ENCODE peak calls at places on chromosomes 6 and 20, in four cellular contexts. V is psoas muscle, S is cardiac muscle cell, J is fibroblast of lung. E is an unnamed sample. For H3K4me1, the result is how much of the 10 kb centered on the place peaks cover.

GRCh38 chr6:163806761-163807499 is 392.4 kb downstream of the QKI start:
- DNase-seq in V (no peak), S (no peak), J (peak), E (no peak)

GRCh38 chr6:135162678-135163439 is 18.2 kb upstream of the MYB start:
- DNase-seq in V (peak), S (peak), J (no peak), E (no peak)

GRCh38 chr20:1702855-1703254 is 45.3 kb upstream of the SIRPG start:
- DNase-seq in V (no peak), S (no peak), J (no peak), E (no peak)

GRCh38 chr6:158418501-158418900 is 106.2 kb downstream of the TULP4 start:
- DNase-seq in V (no peak), S (peak), J (peak), E (no peak)

GRCh38 chr20:32437391-32438074 is 79.4 kb downstream of the ASXL1 start:
- DNase-seq in V (no peak), S (no peak), J (no peak), E (no peak)

GRCh38 chr6:52548999-52549398 is 27.9 kb downstream of the TRAM2 start:
- DNase-seq in V (no peak), S (no peak), J (no peak), E (no peak)

GRCh38 chr6:45132683-45133294 is 195.3 kb upstream of the RUNX2 start:
- DNase-seq in V (no peak), S (no peak), J (no peak), E (no peak)

GRCh38 chr6:25218346-25218745 is 60.8 kb upstream of the CARMIL1 start:
- DNase-seq in V (no peak), S (no peak), J (no peak), E (no peak)

GRCh38 chr6:7402746-7403145 is 13.1 kb downstream of the RIOK1 start:
- DNase-seq in V (no peak), S (no peak), J (no peak), E (no peak)

DNA sequence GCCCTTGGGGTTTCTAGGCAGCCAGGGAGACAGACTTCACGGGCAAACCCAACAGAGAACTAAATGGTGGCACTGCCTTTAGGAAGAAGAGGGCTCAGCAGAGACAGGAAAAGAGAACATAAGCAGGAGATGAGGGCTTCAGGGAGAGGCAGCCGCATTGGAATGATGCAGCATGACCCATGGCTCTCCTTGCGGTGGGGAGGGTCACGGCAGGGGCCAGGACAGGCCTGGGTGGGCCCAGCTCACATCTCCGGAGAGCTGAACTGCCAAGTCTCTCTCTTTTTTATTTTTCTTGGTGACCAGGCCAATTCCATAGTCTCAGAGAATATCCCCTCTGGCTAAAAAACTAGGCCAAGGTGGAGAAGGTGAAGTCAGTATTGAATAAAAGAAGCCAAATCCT is 77.4 kb upstream of the TRAF3IP2 start:
- DNase-seq in V (no peak), S (no peak), J (peak), E (no peak)
- H3K4me1 ChIP-seq in V (under half), S (under half), J (under half), E (under half)

GRCh38 chr6:2884817-2885216 is 18.3 kb downstream of the SERPINB9 start:
- DNase-seq in V (no peak), S (no peak), J (no peak), E (no peak)

GRCh38 chr6:2885967-2886731 is 17.0 kb downstream of the SERPINB9 start:
- DNase-seq in V (no peak), S (no peak), J (no peak), E (no peak)

GRCh38 chr6:2881358-2881885 is 21.7 kb downstream of the SERPINB9 start:
- DNase-seq in V (no peak), S (no peak), J (no peak), E (no peak)

GRCh38 chr6:2877960-2878359 is 25.1 kb downstream of the SERPINB9 start:
- DNase-seq in V (no peak), S (no peak), J (no peak), E (no peak)

DNA sequence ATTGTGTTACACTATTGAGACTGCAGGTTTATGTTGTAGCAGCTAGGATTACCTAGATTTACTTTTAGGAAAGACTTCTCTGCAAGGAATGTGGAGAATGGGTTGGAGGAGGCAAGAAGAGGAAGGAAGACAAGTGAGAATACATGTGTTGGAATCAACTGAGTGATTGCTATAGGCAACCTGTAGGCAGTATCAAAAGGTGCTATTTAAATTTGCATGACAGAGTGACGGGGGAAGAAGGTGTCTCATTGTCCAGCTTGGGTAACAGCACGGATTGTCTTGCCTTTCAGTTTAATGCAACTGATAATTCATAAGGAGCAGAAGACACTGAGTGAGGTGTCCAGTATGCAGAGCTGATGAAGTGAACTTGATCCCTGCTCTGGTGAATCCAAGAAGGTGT is 19.4 kb downstream of the SERPINB9 start:
- DNase-seq in V (no peak), S (no peak), J (no peak), E (no peak)
- H3K4me3 ChIP-seq in V (no peak), S (no peak), J (no peak), E (no peak)

DNA sequence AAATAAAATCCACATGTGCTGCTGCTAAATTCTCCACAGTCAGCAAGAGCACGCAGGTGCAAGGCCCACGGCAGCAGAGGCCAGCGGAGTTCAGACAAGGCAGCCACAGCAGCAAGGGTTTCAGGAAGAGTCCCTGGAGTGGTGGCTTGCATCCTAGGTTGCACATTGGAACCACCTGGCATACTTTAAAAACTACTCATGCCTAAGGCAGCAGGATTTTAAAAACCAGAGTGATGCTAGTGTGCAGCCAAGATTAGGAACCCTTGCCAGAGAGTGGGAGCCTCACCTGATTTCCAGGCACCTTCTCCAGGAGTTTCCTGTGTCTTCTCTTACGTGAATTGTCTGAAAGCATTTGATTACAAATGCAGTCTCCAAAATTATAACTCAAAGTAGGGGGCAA is 104.0 kb upstream of the GPR6 start:
- DNase-seq in V (no peak), S (no peak), J (no peak), E (no peak)
- H3K4me1 ChIP-seq in V (under half), S (under half), J (under half), E (under half)

DNA sequence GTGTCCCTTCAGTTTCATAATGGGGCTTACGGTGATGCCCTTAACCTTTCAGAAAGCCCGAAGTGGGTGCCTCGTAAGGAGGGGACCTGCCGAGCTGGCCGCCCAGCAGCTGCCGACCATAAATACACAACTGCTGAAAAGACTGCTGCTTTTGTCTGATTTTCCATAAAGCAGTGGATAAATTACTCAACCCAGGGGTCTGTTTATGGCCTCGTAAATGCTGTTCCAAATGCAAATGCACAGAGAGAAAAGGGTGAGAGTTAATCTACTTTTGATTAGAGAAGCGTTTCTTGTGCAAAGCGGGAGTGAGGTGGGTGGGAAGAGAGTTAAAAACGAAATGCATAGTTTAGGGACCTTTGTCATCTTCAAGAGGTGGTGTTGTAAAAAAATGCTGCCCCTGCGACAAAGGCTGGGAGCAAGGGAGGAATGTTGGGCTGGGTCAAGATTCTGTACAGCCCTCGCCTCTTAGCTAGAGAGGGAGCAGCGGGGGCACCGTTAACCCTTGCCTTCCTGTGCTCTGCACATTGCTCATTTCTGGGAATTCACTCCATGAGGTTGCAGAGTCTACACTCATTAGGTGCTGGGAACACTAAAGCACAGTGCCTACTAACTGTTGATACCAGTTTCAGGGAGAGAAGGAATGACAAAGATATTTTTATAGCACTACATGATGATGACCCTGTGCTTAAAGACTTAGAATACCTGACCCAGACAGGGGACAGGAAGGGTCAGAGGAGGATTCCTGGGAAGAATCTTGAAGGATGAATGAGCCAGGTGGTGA is 111.9 kb upstream of the MTHFD1L start:
- DNase-seq in V (no peak), S (no peak), J (no peak), E (no peak)
- H3K4me3 ChIP-seq in V (no peak), S (no peak), J (no peak), E (no peak)

GRCh38 chr20:50289581-50289980 is 99.0 kb downstream of the CEBPB start:
- DNase-seq in V (no peak), S (no peak), J (no peak), E (no peak)

GRCh38 chr20:50292324-50293243 is 102.0 kb downstream of the CEBPB start:
- DNase-seq in V (peak), S (peak), J (peak), E (peak)

GRCh38 chr20:50291428-50292323 is 101.0 kb downstream of the CEBPB start:
- DNase-seq in V (peak), S (no peak), J (no peak), E (no peak)

GRCh38 chr20:50288128-50288623 is 97.5 kb downstream of the CEBPB start:
- DNase-seq in V (no peak), S (no peak), J (no peak), E (no peak)

GRCh38 chr20:50290815-50291214 is 100.2 kb downstream of the CEBPB start:
- DNase-seq in V (no peak), S (no peak), J (no peak), E (no peak)
- H3K4me1 ChIP-seq in V (under half), S (under half), J (under half), E (under half)

E was measured in lower lobe of right lung.